ENCODE peak calls at places on chromosomes 1 and 21, in nine cellular contexts. D is AG04450, R is lung, X is PC-3, V is aorta, B is stomach, I is GM23248, L is Peyer's patch, C is ovary. S is an unnamed sample.

GRCh38 chr1:11634759-11635158 is 19.5 kb downstream of the FBXO2 start:
- DNase-seq in R (no peak), C (no peak), X (no peak), I (no peak), D (no peak), L (no peak), B (no peak), V (no peak), S (no peak)

GRCh38 chr1:25523512-25523911 is 19.9 kb upstream of the LDLRAP1 start:
- DNase-seq in R (no peak), V (no peak), I (peak), D (no peak), L (no peak), B (no peak), X (peak), C (no peak), S (peak)

GRCh38 chr1:109299087-109299983 is 7.5 kb downstream of the MYBPHL start:
- DNase-seq in L (no peak), B (no peak), C (no peak), V (no peak), X (peak), D (peak), I (peak), R (no peak), S (no peak)

GRCh38 chr1:155301342-155301841 is at the start of gene PKLR:
- DNase-seq in D (no peak), I (no peak), L (no peak), X (no peak), C (no peak), R (no peak), B (no peak), V (no peak), S (no peak)

GRCh38 chr1:215728206-215728605 is 161.1 kb downstream of the KCTD3 start:
- DNase-seq in V (no peak), I (no peak), B (no peak), L (no peak), C (no peak), R (no peak), X (no peak), D (no peak), S (no peak)

GRCh38 chr1:95352767-95353166 is 118.8 kb downstream of the RWDD3 start:
- DNase-seq in R (peak), B (peak), D (no peak), V (no peak), X (no peak), I (no peak), C (no peak), L (no peak), S (no peak)

GRCh38 chr1:187032316-187032981 is 203.7 kb downstream of the PLA2G4A start:
- DNase-seq in R (no peak), D (no peak), L (no peak), V (no peak), C (no peak), X (no peak), I (no peak), B (no peak), S (no peak)

GRCh38 chr1:230868736-230869385 is 540 bp upstream of the C1orf198 start:
- DNase-seq in V (peak), I (peak), R (peak), C (no peak), X (peak), B (peak), L (peak), D (no peak), S (peak)

GRCh38 chr1:167904641-167905040 is 9.3 kb downstream of the ADCY10 start:
- DNase-seq in X (peak), I (peak), R (no peak), D (no peak), B (no peak), C (no peak), L (no peak), V (no peak), S (no peak)

GRCh38 chr1:53203466-53203865 is 6.8 kb downstream of the CPT2 start:
- DNase-seq in L (no peak), R (no peak), I (no peak), X (no peak), D (no peak), V (no peak), B (no peak), C (no peak), S (no peak)

GRCh38 chr1:220320709-220321108 is 48.5 kb upstream of the RAB3GAP2 start:
- DNase-seq in D (no peak), V (no peak), R (no peak), C (no peak), B (no peak), X (no peak), I (no peak), L (no peak), S (no peak)

GRCh38 chr1:33346921-33347649 is 26.2 kb upstream of the A3GALT2 start:
- DNase-seq in D (no peak), C (no peak), I (peak), X (peak), L (peak), V (no peak), R (peak), B (peak), S (peak)

GRCh38 chr1:31507221-31507620 is 69.1 kb upstream of the TINAGL1 start:
- DNase-seq in V (no peak), B (no peak), R (no peak), L (no peak), D (no peak), C (no peak), X (no peak), I (no peak), S (no peak)

GRCh38 chr21:41622831-41623548 is 115.0 kb upstream of the TMPRSS2 start:
- DNase-seq in V (peak), B (no peak), C (no peak), I (peak), R (no peak), L (no peak), X (peak), D (no peak), S (no peak)

GRCh38 chr1:186559601-186560116 is 98.7 kb upstream of the PDC start:
- DNase-seq in V (no peak), X (peak), R (no peak), I (peak), B (no peak), D (no peak), C (no peak), L (no peak), S (no peak)

GRCh38 chr1:32125313-32125712 is 17.5 kb downstream of the KPNA6 start:
- DNase-seq in C (no peak), X (no peak), V (no peak), I (no peak), L (no peak), B (no peak), D (no peak), R (no peak), S (no peak)

GRCh38 chr1:163661386-163661785 is 339.6 kb downstream of the NUF2 start:
- DNase-seq in D (no peak), B (no peak), I (no peak), C (no peak), V (no peak), R (no peak), X (no peak), L (no peak), S (no peak)

GRCh38 chr1:98045211-98046030 is 124.6 kb upstream of the DPYD start:
- DNase-seq in R (no peak), V (peak), D (no peak), L (no peak), I (peak), B (peak), X (no peak), C (peak), S (no peak)

GRCh38 chr1:175338447-175339135 is 146.0 kb upstream of the KIAA0040 start:
- DNase-seq in I (peak), X (peak), L (peak), D (no peak), B (no peak), V (no peak), R (no peak), C (no peak), S (peak)

GRCh38 chr1:88773540-88774150 is 89.6 kb downstream of the PKN2 start:
- DNase-seq in X (peak), B (no peak), V (no peak), I (peak), D (peak), C (no peak), R (no peak), L (peak), S (no peak)

GRCh38 chr21:42403611-42404231 is at the start of gene UBASH3A:
- DNase-seq in D (no peak), V (peak), B (no peak), R (no peak), I (no peak), L (peak), C (no peak), X (peak), S (no peak)

GRCh38 chr1:232543194-232543593 is 86.7 kb downstream of the SIPA1L2 start:
- DNase-seq in I (no peak), L (no peak), R (no peak), C (no peak), V (no peak), B (no peak), D (no peak), X (no peak), S (no peak)

GRCh38 chr1:19037659-19038058 is 81.2 kb upstream of the IFFO2 start:
- DNase-seq in I (no peak), X (no peak), R (no peak), D (no peak), V (no peak), L (peak), B (no peak), C (no peak), S (no peak)

GRCh38 chr1:18919949-18920348 is 17.6 kb upstream of the ALDH4A1 start:
- DNase-seq in D (no peak), X (no peak), R (no peak), V (no peak), I (no peak), C (no peak), L (no peak), B (no peak), S (no peak)

GRCh38 chr1:115076384-115076906 is 12.9 kb downstream of the TSPAN2 start:
- DNase-seq in X (no peak), R (no peak), B (no peak), D (no peak), C (no peak), V (no peak), I (peak), L (no peak), S (no peak)

GRCh38 chr1:47616036-47616435 is 178.2 kb downstream of the FOXD2 start:
- DNase-seq in R (peak), X (no peak), L (no peak), D (no peak), I (no peak), C (no peak), V (no peak), B (no peak), S (no peak)

GRCh38 chr21:44549525-44550211 is 1.6 kb downstream of the KRTAP10-2 start:
- DNase-seq in C (no peak), I (no peak), B (no peak), L (peak), X (no peak), V (no peak), R (peak), D (no peak), S (no peak)

DNA sequence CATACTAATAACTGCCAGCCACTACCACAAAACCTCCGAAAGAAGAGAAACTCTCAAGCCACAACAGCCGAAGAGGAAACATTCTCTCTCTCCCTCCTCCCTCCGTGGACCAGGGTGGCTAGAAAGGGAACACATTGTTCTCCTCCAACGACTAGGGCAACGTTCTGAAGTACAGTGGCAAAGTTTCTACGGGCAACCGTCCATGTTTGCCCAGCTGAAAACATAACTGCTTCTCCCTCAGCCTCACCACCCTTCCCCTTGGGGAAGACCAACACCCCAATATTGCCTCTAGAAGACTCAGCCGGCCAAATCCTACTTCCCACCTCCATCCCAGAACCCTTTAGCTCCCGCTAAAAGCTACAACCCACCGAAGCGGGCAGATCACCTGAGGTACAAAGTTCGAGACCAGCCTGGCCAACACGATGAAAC is 2.0 kb downstream of the GLUL start:
- DNase-seq in L (no peak), C (peak), I (peak), V (no peak), B (no peak), X (no peak), D (no peak), R (peak), S (peak)
- H3K27ac ChIP-seq in L (peak), C (peak), I (no peak), V (no peak), B (peak), X (no peak), D (no peak), R (peak), S (peak)

DNA sequence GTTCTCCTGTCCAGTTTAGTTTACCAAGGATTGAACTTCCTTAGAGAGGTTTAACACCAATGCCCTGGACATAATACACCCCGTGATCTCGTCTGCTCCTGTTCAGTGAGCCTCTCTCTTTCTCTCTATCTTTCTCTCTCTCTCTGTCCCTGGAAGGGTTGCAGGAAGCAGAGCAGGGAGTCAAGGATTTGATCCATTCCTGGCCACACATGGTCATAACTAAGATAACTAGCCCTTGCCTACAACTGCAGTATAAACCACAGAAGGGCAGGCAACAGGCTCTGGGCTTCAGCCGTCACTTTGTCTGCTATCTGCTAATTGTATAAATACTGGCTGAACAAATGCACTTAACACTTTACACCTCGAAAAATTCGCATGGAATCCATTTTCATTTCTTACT is 357.5 kb upstream of the RUNX1 start:
- DNase-seq in D (no peak), B (no peak), X (no peak), I (no peak), R (no peak), L (no peak), V (no peak), C (no peak), S (no peak)
- H3K4me3 ChIP-seq in D (no peak), B (no peak), X (no peak), I (no peak), R (no peak), L (no peak), V (no peak), C (no peak), S (no peak)

DNA sequence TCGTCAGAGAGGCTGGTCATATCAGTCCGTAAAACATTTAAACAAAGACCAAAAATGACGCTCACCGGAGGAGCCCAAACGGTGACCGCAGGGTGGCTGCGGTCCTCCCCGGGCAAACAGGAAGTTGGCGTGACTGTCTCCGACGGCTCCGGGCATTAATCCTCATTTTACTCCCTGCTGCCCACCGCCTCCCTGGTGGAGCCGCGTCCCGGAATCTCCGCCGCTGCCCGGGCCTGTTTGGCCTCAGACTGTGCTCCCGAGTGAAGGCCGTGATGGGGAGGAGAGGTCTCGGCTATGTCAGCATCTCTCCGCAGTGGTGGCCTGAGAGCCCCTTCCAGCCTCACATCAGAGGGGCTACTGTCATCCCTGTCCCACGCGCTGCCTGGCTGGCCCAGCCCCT is 9.9 kb downstream of the PRDM16 start:
- DNase-seq in D (no peak), L (no peak), V (no peak), C (no peak), B (no peak), I (no peak), R (no peak), X (no peak), S (no peak)
- H3K27ac ChIP-seq in D (no peak), L (no peak), V (peak), C (no peak), B (peak), I (no peak), R (no peak), X (no peak), S (no peak)

DNA sequence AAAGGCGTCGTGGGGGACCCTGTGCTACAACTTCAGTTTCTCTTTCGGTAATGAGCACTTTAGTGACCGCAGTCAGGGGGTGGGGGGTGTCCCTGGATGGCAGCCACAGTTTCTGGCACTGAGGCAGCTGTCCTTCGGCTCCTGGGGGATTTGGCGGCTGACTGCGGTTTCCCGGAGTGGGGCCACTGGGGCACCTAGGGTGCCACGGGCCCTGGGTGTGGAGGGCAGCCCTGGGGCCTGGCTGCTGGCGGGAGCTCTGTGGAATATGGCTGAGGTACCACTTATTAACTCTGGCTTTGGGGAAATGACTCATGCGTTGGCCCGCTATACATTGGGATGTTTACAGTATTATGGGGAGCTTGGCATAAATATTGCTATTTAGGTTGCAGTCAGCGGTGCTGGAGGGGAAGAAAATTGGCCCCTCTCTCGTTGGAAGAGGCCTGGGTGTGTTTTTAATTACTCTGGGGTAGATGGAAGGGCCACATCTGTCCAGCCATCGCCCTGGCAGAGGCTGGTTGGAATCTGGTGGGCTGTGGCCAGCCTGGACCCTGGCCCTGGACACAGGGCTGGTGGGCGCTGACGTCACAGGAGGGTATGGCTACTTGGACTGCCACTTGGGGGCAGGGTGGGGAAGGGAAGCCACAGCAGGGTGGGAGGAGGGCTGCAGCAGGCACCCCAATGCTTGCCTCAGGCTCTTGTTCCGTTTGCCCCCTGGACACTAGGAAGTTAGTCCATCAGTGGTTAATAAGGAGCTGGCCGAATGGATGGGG is 2.0 kb downstream of the EPHB2 start:
- DNase-seq in L (no peak), V (no peak), B (no peak), R (no peak), I (no peak), C (peak), D (no peak), X (peak), S (no peak)
- H3K4me3 ChIP-seq in L (peak), V (no peak), B (peak), R (no peak), I (no peak), C (no peak), D (peak), X (peak), S (no peak)

GRCh38 chr1:43302721-43303476 is 2.1 kb downstream of the TIE1 start:
- DNase-seq in X (no peak), V (peak), B (no peak), C (no peak), L (peak), I (peak), R (no peak), D (no peak), S (no peak)
- H3K27ac ChIP-seq in X (no peak), V (no peak), B (no peak), C (no peak), L (no peak), I (no peak), R (no peak), D (peak), S (no peak)

GRCh38 chr1:150976879-150977694 is 2.5 kb upstream of the CERS2 start:
- DNase-seq in X (peak), C (peak), L (peak), V (peak), D (no peak), B (peak), R (peak), I (peak), S (peak)
- H3K4me3 ChIP-seq in X (peak), C (no peak), L (no peak), V (no peak), D (no peak), B (no peak), R (no peak), I (no peak), S (no peak)

GRCh38 chr1:59055908-59056719 is 240.8 kb upstream of the FGGY start:
- DNase-seq in I (peak), R (no peak), B (peak), L (no peak), X (no peak), V (no peak), D (no peak), C (peak), S (peak)
- H3K27ac ChIP-seq in I (no peak), R (no peak), B (peak), L (no peak), X (no peak), V (peak), D (no peak), C (no peak), S (peak)